ENCODE peak calls at places on chromosome 5, in six cellular contexts. I is MM.1S, D is PC-3, E is neural progenitor cell, H is SK-N-SH, F is GM23338. M is an unnamed sample.

GRCh38 chr5:58582411-58583393 is at the start of gene RAB3C:
- DNase-seq in I (peak; percentile 94), D (peak; percentile 72), E (peak; percentile 97), H (peak; percentile 89), F (peak; percentile 98), M (peak; percentile 82)

GRCh38 chr5:16461026-16461425 is 4.6 kb downstream of the ZNF622 start:
- DNase-seq in I (no peak), D (no peak), E (no peak), H (no peak), F (no peak), M (no peak)

GRCh38 chr5:89269721-89270120 is 386.7 kb upstream of the MEF2C start:
- DNase-seq in I (no peak), D (no peak), E (no peak), H (no peak), F (no peak), M (no peak)

GRCh38 chr5:74578356-74579044 is 62.0 kb downstream of the ENC1 start:
- DNase-seq in I (no peak), D (no peak), E (no peak), H (no peak), F (no peak), M (no peak)

GRCh38 chr5:10577371-10578291 is 13.8 kb downstream of the ANKRD33B start:
- DNase-seq in I (no peak), D (no peak), E (no peak), H (no peak), F (no peak), M (no peak)

GRCh38 chr5:92644271-92644886 is 936.6 kb downstream of the NR2F1-AS1 start:
- DNase-seq in I (no peak), D (no peak), E (peak; percentile 21), H (no peak), F (peak; percentile 62), M (no peak)

GRCh38 chr5:124698774-124699173 is 47.7 kb downstream of the ZNF608 start:
- DNase-seq in I (no peak), D (no peak), E (no peak), H (no peak), F (no peak), M (no peak)

GRCh38 chr5:79962580-79963222 is 28.4 kb downstream of the MTX3 start:
- DNase-seq in I (no peak), D (peak; percentile 53), E (peak; percentile 88), H (no peak), F (no peak), M (no peak)

GRCh38 chr5:124580925-124581821 is 165.3 kb downstream of the ZNF608 start:
- DNase-seq in I (no peak), D (no peak), E (peak; percentile 91), H (peak; percentile 34), F (peak; percentile 95), M (no peak)

GRCh38 chr5:112763165-112763564 is 25.5 kb downstream of the APC start:
- DNase-seq in I (no peak), D (no peak), E (no peak), H (no peak), F (no peak), M (no peak)

GRCh38 chr5:59428391-59428790 is 465.1 kb downstream of the PDE4D start:
- DNase-seq in I (no peak), D (no peak), E (no peak), H (no peak), F (no peak), M (no peak)

GRCh38 chr5:69217154-69217731 is 17.4 kb upstream of the CDK7 start:
- DNase-seq in I (peak; percentile 94), D (no peak), E (no peak), H (peak; percentile 98), F (no peak), M (no peak)

GRCh38 chr5:20223451-20223850 is 235.5 kb upstream of the CDH18 start:
- DNase-seq in I (no peak), D (no peak), E (no peak), H (no peak), F (no peak), M (no peak)

GRCh38 chr5:10653033-10653432 is 89.2 kb downstream of the ANKRD33B start:
- DNase-seq in I (no peak), D (no peak), E (no peak), H (no peak), F (no peak), M (no peak)

GRCh38 chr5:113050606-113051391 is 74.2 kb downstream of the DCP2 start:
- DNase-seq in I (peak; percentile 72), D (peak; percentile 73), E (no peak), H (no peak), F (no peak), M (no peak)

GRCh38 chr5:3452622-3453021 is 143.0 kb upstream of the IRX1 start:
- DNase-seq in I (no peak), D (no peak), E (no peak), H (no peak), F (no peak), M (no peak)

GRCh38 chr5:89128930-89129625 is 246.1 kb upstream of the MEF2C start:
- DNase-seq in I (no peak), D (no peak), E (no peak), H (peak; percentile 28), F (no peak), M (no peak)

GRCh38 chr5:156326718-156327259 is at the start of gene SGCD:
- DNase-seq in I (no peak), D (no peak), E (peak; percentile 8), H (peak; percentile 46), F (peak; percentile 16), M (no peak)

GRCh38 chr5:132782101-132782500 is 5.1 kb upstream of the SEPTIN8 start:
- DNase-seq in I (no peak), D (peak; percentile 53), E (no peak), H (no peak), F (no peak), M (no peak)

GRCh38 chr5:174339130-174339529 is 293.6 kb downstream of the NSG2 start:
- DNase-seq in I (no peak), D (no peak), E (no peak), H (no peak), F (no peak), M (no peak)

GRCh38 chr5:113232667-113233066 is 202.1 kb downstream of the TSSK1B start:
- DNase-seq in I (no peak), D (peak; percentile 21), E (no peak), H (no peak), F (no peak), M (no peak)

GRCh38 chr5:150661821-150662596 is 958 bp downstream of the MYOZ3 start:
- DNase-seq in I (no peak), D (no peak), E (no peak), H (no peak), F (no peak), M (no peak)

GRCh38 chr5:148912714-148913398 is 86.4 kb downstream of the ADRB2 start:
- DNase-seq in I (no peak), D (peak; percentile 100), E (peak; percentile 87), H (peak; percentile 15), F (peak; percentile 88), M (peak; percentile 87)

GRCh38 chr5:102719886-102720285 is 35.2 kb upstream of the PAM start:
- DNase-seq in I (no peak), D (no peak), E (no peak), H (no peak), F (no peak), M (no peak)

GRCh38 chr5:171310816-171311697 is 2.0 kb downstream of the TLX3 start:
- DNase-seq in I (no peak), D (peak; percentile 50), E (peak; percentile 87), H (no peak), F (peak; percentile 79), M (no peak)

GRCh38 chr5:110572709-110573108 is 153.8 kb downstream of the TMEM232 start:
- DNase-seq in I (no peak), D (no peak), E (no peak), H (no peak), F (no peak), M (no peak)

GRCh38 chr5:167244583-167244982 is 1046.9 kb upstream of the WWC1 start:
- DNase-seq in I (no peak), D (no peak), E (peak; percentile 80), H (peak; percentile 22), F (peak; percentile 79), M (peak; percentile 6)
- TF ChIP-seq CTCF in I (no peak), D (peak; percentile 15), E (peak; percentile 83), H (peak; percentile 59), F (peak; percentile 93), M (no peak)

GRCh38 chr5:177302354-177303110 is 987 bp downstream of the RAB24 start:
- DNase-seq in I (peak; percentile 81), D (peak; percentile 48), E (peak; percentile 39), H (peak; percentile 52), F (peak; percentile 56), M (no peak)

GRCh38 chr5:177303121-177303924 is at the start of the genes PRELID1 and RAB24:
- DNase-seq in I (peak; percentile 88), D (peak; percentile 89), E (peak; percentile 97), H (peak; percentile 98), F (peak; percentile 96), M (peak; percentile 61)

GRCh38 chr5:177306674-177307543 is 3.3 kb downstream of the PRELID1 start:
- DNase-seq in I (no peak), D (no peak), E (no peak), H (no peak), F (peak; percentile 67), M (no peak)

GRCh38 chr5:177303925-177304391 is 359 bp downstream of the PRELID1 start:
- DNase-seq in I (peak; percentile 28), D (no peak), E (no peak), H (peak; percentile 48), F (no peak), M (no peak)

DNA sequence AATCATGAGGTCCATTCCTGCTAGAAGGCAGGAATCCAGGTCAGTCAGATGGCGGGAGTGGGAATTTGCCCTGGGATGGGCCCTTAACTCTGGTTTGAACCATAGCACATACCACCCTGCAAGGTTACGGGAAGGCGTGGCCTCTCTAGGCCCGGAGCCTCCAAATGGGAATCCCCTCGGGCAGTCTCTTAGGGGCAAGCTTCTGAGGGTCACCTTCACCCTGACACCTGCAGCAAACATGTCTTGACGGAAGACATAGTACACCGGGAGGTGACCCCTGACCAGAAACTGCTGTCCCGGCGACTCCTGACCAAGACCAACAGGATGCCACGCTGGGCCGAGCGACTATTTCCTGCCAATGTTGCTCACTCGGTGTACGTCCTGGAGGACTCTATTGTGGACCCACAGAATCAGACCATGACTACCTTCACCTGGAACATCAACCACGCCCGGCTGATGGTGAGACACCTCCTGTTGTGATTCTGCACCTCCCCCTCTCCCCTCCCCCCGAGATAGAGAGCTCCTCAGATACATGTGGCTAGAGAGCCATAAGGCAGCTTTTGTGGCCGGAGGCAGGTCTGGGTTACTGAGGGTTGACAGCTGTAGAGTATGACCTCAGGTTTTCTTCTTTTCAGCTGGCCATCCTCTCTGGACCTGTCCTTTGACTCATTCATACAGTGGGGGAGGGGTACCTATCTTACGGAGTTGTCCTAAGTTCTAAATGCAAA is 957 bp downstream of the PRELID1 start:
- DNase-seq in I (peak; percentile 70), D (peak; percentile 57), E (no peak), H (peak; percentile 48), F (no peak), M (no peak)
- H3K4me3 ChIP-seq in I (peak overlapping the region; percentile 98), D (peak overlapping the region; percentile 86), E (peak overlapping the region; percentile 96), H (peak overlapping the region; percentile 98), F (peak overlapping the region; percentile 99), M (peak overlapping the region; percentile 100)

GRCh38 chr5:172801184-172801671 is 30.2 kb upstream of the DUSP1 start:
- DNase-seq in I (no peak), D (peak; percentile 87), E (no peak), H (no peak), F (no peak), M (peak; percentile 97)
- H3F3A ChIP-seq in I (no peaks in the 10 kb centered on the region), D (no peaks in the 10 kb centered on the region), E (no peaks in the 10 kb centered on the region), H (peaks cover 20% of the 10 kb centered on the region), F (no peaks in the 10 kb centered on the region), M (peaks cover 47% of the 10 kb centered on the region)

GRCh38 chr5:98454904-98455303 is 318.6 kb upstream of the RGMB start:
- DNase-seq in I (no peak), D (peak; percentile 97), E (no peak), H (no peak), F (no peak), M (peak; percentile 50)
- TF ChIP-seq CTCF in I (no peak), D (peak; percentile 78), E (no peak), H (peak; percentile 56), F (peak; percentile 25), M (no peak)